ENCODE peak calls at places on chromosomes 13 and 19, in eight cellular contexts. N is GM23338, Y is hepatocyte, X is HCT116, O is GM23248, J is Karpas-422, B is PC-9, F is SK-N-SH. W is an unnamed sample. For H3K9me2, the result is how much of the 10 kb centered on the place peaks cover.

GRCh38 chr13:99572921-99573320 is 71.6 kb downstream of the TM9SF2 start:
- DNase-seq in X (no peak), O (peak), J (no peak), N (peak), F (no peak), B (no peak), Y (no peak), W (no peak)

GRCh38 chr13:113551081-113552000 is 33.2 kb upstream of the TFDP1 start:
- DNase-seq in B (peak), N (no peak), X (no peak), F (peak), J (no peak), O (no peak), Y (no peak), W (no peak)

GRCh38 chr19:51531349-51532315 is at the start of gene SIGLEC6:
- DNase-seq in J (peak), Y (no peak), X (no peak), F (no peak), N (peak), B (no peak), O (no peak), W (no peak)

GRCh38 chr13:22812793-22813192 is 368.0 kb upstream of the SGCG start:
- DNase-seq in X (no peak), N (no peak), J (no peak), Y (peak), O (no peak), B (no peak), F (no peak), W (no peak)

GRCh38 chr13:85719749-85720148 is 79.5 kb downstream of the SLITRK6 start:
- DNase-seq in N (no peak), B (no peak), J (no peak), F (no peak), X (no peak), Y (no peak), O (no peak), W (no peak)

GRCh38 chr13:102693250-102693649 is 1.6 kb downstream of the METTL21C start:
- DNase-seq in X (no peak), F (no peak), O (no peak), Y (no peak), N (no peak), B (no peak), J (no peak), W (no peak)

GRCh38 chr19:48685583-48685982 is 10.2 kb upstream of the FUT2 start:
- DNase-seq in B (peak), N (no peak), X (no peak), J (no peak), O (no peak), F (no peak), Y (peak), W (no peak)

GRCh38 chr13:24261566-24261965 is 47.8 kb upstream of the C1QTNF9 start:
- DNase-seq in J (no peak), Y (no peak), F (no peak), X (no peak), B (no peak), O (no peak), N (no peak), W (peak)

GRCh38 chr19:51448011-51448744 is 10.1 kb downstream of the SIGLEC8 start:
- DNase-seq in O (no peak), X (no peak), F (no peak), N (no peak), J (no peak), B (no peak), Y (no peak), W (no peak)

GRCh38 chr13:33789067-33789606 is 28.8 kb upstream of the RFC3 start:
- DNase-seq in O (no peak), J (peak), Y (no peak), B (no peak), N (no peak), F (no peak), X (no peak), W (no peak)

GRCh38 chr13:44833626-44834025 is 155.6 kb downstream of the NUFIP1 start:
- DNase-seq in X (no peak), F (no peak), B (no peak), N (no peak), O (no peak), Y (no peak), J (no peak), W (no peak)

GRCh38 chr19:42175952-42176648 is 41.4 kb downstream of the DEDD2 start:
- DNase-seq in O (peak), F (peak), J (peak), N (peak), B (no peak), Y (peak), X (no peak), W (no peak)

GRCh38 chr19:1132625-1133383 is 29.0 kb downstream of the GPX4 start:
- DNase-seq in B (no peak), X (no peak), Y (no peak), J (no peak), O (no peak), F (no peak), N (no peak), W (peak)

GRCh38 chr19:7159105-7159933 is 89.8 kb downstream of the ZNF557 start:
- DNase-seq in Y (peak), B (no peak), J (no peak), F (no peak), O (peak), N (no peak), X (no peak), W (no peak)

GRCh38 chr13:98313938-98314292 is 136.8 kb upstream of the RNF113B start:
- DNase-seq in N (no peak), J (no peak), B (no peak), F (peak), Y (no peak), X (no peak), O (peak), W (no peak)

GRCh38 chr13:20788312-20788711 is 14.6 kb upstream of the EEF1AKMT1 start:
- DNase-seq in X (no peak), F (no peak), O (no peak), Y (no peak), J (no peak), B (no peak), N (no peak), W (no peak)

GRCh38 chr19:38606131-38606530 is 11.6 kb downstream of the MAP4K1 start:
- DNase-seq in F (no peak), X (no peak), O (no peak), B (no peak), N (no peak), Y (no peak), J (no peak), W (no peak)

GRCh38 chr13:63156816-63157215 is 1741.2 kb upstream of the PCDH20 start:
- DNase-seq in O (no peak), N (no peak), J (no peak), Y (no peak), B (no peak), X (no peak), F (no peak), W (no peak)

GRCh38 chr19:54164369-54165068 is 5.0 kb upstream of the LENG1 start:
- DNase-seq in X (peak), F (no peak), Y (peak), J (no peak), N (peak), O (peak), B (peak), W (no peak)

GRCh38 chr13:45511310-45512147 is 46.8 kb downstream of the COG3 start:
- DNase-seq in N (peak), Y (peak), F (peak), J (peak), O (peak), B (peak), X (peak), W (peak)

GRCh38 chr13:24232474-24232873 is 72.0 kb downstream of the SPATA13 start:
- DNase-seq in O (no peak), N (peak), X (no peak), B (no peak), F (no peak), J (no peak), Y (no peak), W (no peak)

GRCh38 chr19:37218592-37218935 is 550 bp downstream of the ZNF383 start:
- DNase-seq in X (no peak), J (no peak), N (no peak), F (peak), O (peak), Y (no peak), B (no peak), W (no peak)

DNA sequence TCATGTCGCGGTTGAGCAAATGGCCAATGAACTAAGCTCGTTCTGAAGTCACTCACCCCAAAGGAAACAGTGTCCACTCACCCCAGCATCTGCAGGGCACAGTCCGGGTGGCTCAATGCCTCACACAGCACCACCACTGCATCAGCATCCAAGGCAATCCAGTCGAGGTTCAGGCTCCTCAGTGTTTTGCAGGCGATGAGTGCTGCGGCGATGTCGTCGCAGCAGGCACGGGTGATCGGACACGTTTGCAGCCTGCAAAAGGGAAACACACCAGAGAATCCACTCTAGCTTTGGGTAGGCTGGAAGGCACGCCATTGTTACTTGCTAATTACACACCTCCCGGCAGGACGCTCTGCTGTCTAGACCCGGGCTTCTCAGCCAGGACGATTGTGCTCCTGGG is 26.5 kb downstream of the NLRP9 start:
- DNase-seq in B (no peak), X (no peak), J (no peak), O (no peak), F (no peak), Y (no peak), N (no peak), W (no peak)
- H3K9me2 ChIP-seq in B (under half), X (under half), J (under half), O (under half), F (under half), Y (under half), N (under half), W (under half)

GRCh38 chr19:18876865-18877264 is 19.1 kb downstream of the CERS1 start:
- DNase-seq in B (no peak), N (no peak), J (no peak), X (no peak), Y (no peak), F (no peak), O (no peak), W (no peak)
- H3K9me2 ChIP-seq in B (under half), N (under half), J (under half), X (under half), Y (under half), F (under half), O (under half), W (under half)

GRCh38 chr19:15869873-15870272 is 28.0 kb downstream of the CYP4F2 start:
- DNase-seq in O (no peak), Y (no peak), B (no peak), F (no peak), J (no peak), N (no peak), X (no peak), W (no peak)
- H3K9me2 ChIP-seq in O (under half), Y (under half), B (under half), F (under half), J (under half), N (under half), X (under half), W (under half)

DNA sequence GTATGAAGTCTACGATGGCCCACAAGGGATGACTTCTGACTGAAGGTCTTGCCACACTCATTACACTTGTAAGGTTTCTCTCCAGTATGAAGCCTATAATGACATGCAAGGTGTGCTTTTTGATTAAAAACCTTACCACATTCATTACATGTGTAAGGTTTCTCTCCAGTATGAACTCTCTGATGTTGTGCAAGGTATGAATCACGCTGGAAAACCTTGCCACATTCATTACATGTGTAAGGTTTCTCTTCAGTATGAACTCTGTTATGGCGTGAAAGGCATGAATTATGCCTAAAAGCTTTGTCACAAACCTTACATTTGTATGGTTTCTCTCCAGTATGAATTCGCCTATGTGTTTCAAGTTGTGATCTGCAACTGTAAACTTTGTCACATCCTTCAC is 15.0 kb upstream of the ZNF83 start:
- DNase-seq in B (no peak), J (no peak), Y (no peak), F (no peak), N (no peak), O (no peak), X (no peak), W (no peak)
- H3K9me2 ChIP-seq in B (under half), J (under half), Y (under half), F (under half), N (under half), O (under half), X (under half), W (under half)

DNA sequence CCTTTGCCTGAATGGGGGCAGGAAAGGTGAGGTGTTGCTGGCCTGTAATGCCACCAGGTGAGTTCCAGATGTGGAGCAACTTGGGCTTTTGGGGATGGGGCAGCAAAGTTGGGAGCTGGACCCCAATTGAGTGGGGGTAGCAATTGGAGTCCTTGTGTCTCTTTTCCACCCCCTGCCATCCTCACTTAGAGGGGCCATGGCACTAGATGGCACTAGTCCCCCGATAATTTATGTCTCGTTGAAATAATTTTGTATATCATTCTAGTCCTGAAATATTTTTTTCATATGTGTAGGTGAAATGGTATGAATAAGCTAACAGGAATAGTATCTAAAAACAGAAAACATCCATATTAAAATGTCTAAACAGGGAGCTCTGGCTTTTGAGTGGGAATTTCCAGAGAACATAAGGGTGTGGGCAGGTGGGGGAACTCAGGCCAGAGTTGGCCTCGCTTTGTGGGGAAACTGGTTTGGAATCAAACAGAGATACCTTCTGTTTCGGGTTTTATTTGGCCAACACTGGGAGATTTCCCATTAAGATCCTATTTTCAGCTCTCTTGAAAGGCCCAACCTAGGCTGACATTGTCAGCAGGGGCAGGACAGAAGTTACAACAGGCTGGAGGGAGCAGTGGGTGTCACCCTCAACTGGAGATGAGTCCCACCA is 3.4 kb downstream of the ZNF576 start:
- DNase-seq in F (no peak), Y (no peak), X (no peak), J (no peak), N (no peak), B (no peak), O (no peak), W (no peak)
- H3K9me2 ChIP-seq in F (under half), Y (under half), X (under half), J (under half), N (under half), B (under half), O (under half), W (under half)